ENCODE peak calls at places on chromosomes 5 and 9, in six cellular contexts. C is A549, G is IMR-90, Y is HepG2, B is K562, W is GM12878. D is an unnamed sample.

GRCh38 chr9:79362100-79363081 is 209.4 kb upstream of the TLE4 start:
- DNase-seq in C (peak), G (peak), Y (no peak), B (no peak), W (no peak), D (peak)

GRCh38 chr5:78213799-78214198 is 80.7 kb downstream of the AP3B1 start:
- DNase-seq in C (no peak), G (no peak), Y (no peak), B (no peak), W (no peak), D (no peak)

GRCh38 chr5:776862-777711 is 7.4 kb downstream of the ZDHHC11B start:
- DNase-seq in C (no peak), G (no peak), Y (no peak), B (peak), W (no peak), D (no peak)

GRCh38 chr5:171579162-171579561 is 159.7 kb downstream of the FGF18 start:
- DNase-seq in C (no peak), G (no peak), Y (no peak), B (no peak), W (no peak), D (no peak)

GRCh38 chr5:175609504-175609903 is 48.4 kb upstream of the HRH2 start:
- DNase-seq in C (no peak), G (no peak), Y (no peak), B (no peak), W (no peak), D (no peak)

GRCh38 chr5:158414780-158415179 is 555.8 kb upstream of the CLINT1 start:
- DNase-seq in C (no peak), G (peak), Y (no peak), B (no peak), W (no peak), D (no peak)

GRCh38 chr5:7801898-7802614 is 48.9 kb downstream of the CFAP90 start:
- DNase-seq in C (no peak), G (no peak), Y (no peak), B (no peak), W (no peak), D (no peak)

GRCh38 chr9:77021289-77021927 is 2.0 kb downstream of the FOXB2 start:
- DNase-seq in C (no peak), G (no peak), Y (no peak), B (no peak), W (no peak), D (no peak)

GRCh38 chr9:74556685-74557084 is 59.5 kb downstream of the RORB start:
- DNase-seq in C (no peak), G (no peak), Y (no peak), B (no peak), W (no peak), D (no peak)

GRCh38 chr5:147170603-147171002 is 64.2 kb upstream of the STK32A start:
- DNase-seq in C (no peak), G (no peak), Y (peak), B (no peak), W (no peak), D (no peak)

GRCh38 chr9:14417230-14417629 is 103.3 kb upstream of the NFIB start:
- DNase-seq in C (no peak), G (peak), Y (no peak), B (no peak), W (no peak), D (no peak)

GRCh38 chr5:171477666-171478065 is 58.2 kb downstream of the FGF18 start:
- DNase-seq in C (no peak), G (no peak), Y (no peak), B (no peak), W (no peak), D (no peak)

GRCh38 chr5:77852514-77853352 is 76.6 kb upstream of the TBCA start:
- DNase-seq in C (peak), G (peak), Y (no peak), B (no peak), W (peak), D (peak)

GRCh38 chr9:115226152-115226551 is 108.2 kb upstream of the TNC start:
- DNase-seq in C (no peak), G (no peak), Y (no peak), B (no peak), W (no peak), D (no peak)

GRCh38 chr9:115522928-115523327 is 405.0 kb upstream of the TNC start:
- DNase-seq in C (no peak), G (no peak), Y (no peak), B (no peak), W (no peak), D (no peak)

GRCh38 chr5:76046761-76047160 is 36.4 kb upstream of the SV2C start:
- DNase-seq in C (no peak), G (no peak), Y (no peak), B (no peak), W (no peak), D (no peak)

GRCh38 chr9:137436761-137437600 is 4.2 kb downstream of the ENTPD8 start:
- DNase-seq in C (no peak), G (no peak), Y (no peak), B (no peak), W (no peak), D (no peak)

GRCh38 chr5:1161108-1161831 is 40.1 kb upstream of the SLC6A19 start:
- DNase-seq in C (no peak), G (no peak), Y (peak), B (no peak), W (no peak), D (no peak)

GRCh38 chr5:58149345-58149744 is 310.5 kb downstream of the PLK2 start:
- DNase-seq in C (no peak), G (peak), Y (no peak), B (no peak), W (no peak), D (no peak)

GRCh38 chr5:131462479-131462878 is 172.6 kb downstream of the RAPGEF6 start:
- DNase-seq in C (no peak), G (no peak), Y (no peak), B (no peak), W (no peak), D (no peak)

GRCh38 chr5:33734541-33734940 is 157.2 kb downstream of the ADAMTS12 start:
- DNase-seq in C (no peak), G (peak), Y (no peak), B (no peak), W (no peak), D (no peak)

GRCh38 chr9:5767968-5768932 is 64.7 kb downstream of the ERMP1 start:
- DNase-seq in C (no peak), G (no peak), Y (no peak), B (no peak), W (peak), D (no peak)

GRCh38 chr9:2157277-2158105 is 142.3 kb downstream of the SMARCA2 start:
- DNase-seq in C (peak), G (peak), Y (no peak), B (no peak), W (no peak), D (peak)

GRCh38 chr9:70083429-70083828 is 39.8 kb downstream of the MAMDC2 start:
- DNase-seq in C (no peak), G (no peak), Y (no peak), B (no peak), W (no peak), D (no peak)

GRCh38 chr9:70081120-70081495 is 37.5 kb downstream of the MAMDC2 start:
- DNase-seq in C (no peak), G (peak), Y (no peak), B (no peak), W (no peak), D (no peak)

GRCh38 chr9:70080481-70081119 is 37.0 kb downstream of the MAMDC2 start:
- DNase-seq in C (no peak), G (peak), Y (peak), B (no peak), W (no peak), D (no peak)

GRCh38 chr9:70079364-70080103 is 35.9 kb downstream of the MAMDC2 start:
- DNase-seq in C (no peak), G (peak), Y (no peak), B (no peak), W (no peak), D (no peak)

DNA sequence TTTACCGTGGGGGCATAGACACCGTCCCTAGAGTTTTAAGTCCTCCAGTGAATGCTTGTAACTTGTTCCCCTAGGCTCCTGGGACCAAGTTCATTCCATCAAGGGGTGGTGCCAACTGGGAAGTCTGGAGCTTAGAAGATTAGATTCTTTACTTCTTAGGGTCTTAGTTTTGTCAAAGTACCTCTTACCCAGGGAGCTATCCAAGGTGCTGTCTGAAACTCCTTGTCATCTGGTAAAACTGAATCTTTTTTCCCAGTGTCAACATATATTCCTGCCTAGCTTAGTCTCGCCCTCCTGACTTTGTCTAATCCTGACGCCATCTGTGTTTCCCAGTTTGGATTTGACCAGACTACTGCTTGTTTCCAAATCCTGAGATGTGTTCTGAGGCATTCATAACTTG is 41.6 kb downstream of the MAMDC2 start:
- DNase-seq in C (no peak), G (peak), Y (no peak), B (no peak), W (no peak), D (peak)
- TF ChIP-seq BHLHE40 in C (no peak), G (no peak), Y (no peak), B (no peak), W (no peak), D (no peak)

GRCh38 chr9:89476546-89476945 is 21.4 kb downstream of the SEMA4D start:
- DNase-seq in C (no peak), G (no peak), Y (no peak), B (no peak), W (no peak), D (no peak)

GRCh38 chr9:89481161-89481915 is 16.6 kb downstream of the SEMA4D start:
- DNase-seq in C (no peak), G (no peak), Y (no peak), B (no peak), W (no peak), D (no peak)

GRCh38 chr9:89477395-89477794 is 20.5 kb downstream of the SEMA4D start:
- DNase-seq in C (no peak), G (no peak), Y (no peak), B (no peak), W (no peak), D (no peak)

GRCh38 chr9:89477811-89478583 is 19.9 kb downstream of the SEMA4D start:
- DNase-seq in C (no peak), G (peak), Y (no peak), B (no peak), W (no peak), D (no peak)

DNA sequence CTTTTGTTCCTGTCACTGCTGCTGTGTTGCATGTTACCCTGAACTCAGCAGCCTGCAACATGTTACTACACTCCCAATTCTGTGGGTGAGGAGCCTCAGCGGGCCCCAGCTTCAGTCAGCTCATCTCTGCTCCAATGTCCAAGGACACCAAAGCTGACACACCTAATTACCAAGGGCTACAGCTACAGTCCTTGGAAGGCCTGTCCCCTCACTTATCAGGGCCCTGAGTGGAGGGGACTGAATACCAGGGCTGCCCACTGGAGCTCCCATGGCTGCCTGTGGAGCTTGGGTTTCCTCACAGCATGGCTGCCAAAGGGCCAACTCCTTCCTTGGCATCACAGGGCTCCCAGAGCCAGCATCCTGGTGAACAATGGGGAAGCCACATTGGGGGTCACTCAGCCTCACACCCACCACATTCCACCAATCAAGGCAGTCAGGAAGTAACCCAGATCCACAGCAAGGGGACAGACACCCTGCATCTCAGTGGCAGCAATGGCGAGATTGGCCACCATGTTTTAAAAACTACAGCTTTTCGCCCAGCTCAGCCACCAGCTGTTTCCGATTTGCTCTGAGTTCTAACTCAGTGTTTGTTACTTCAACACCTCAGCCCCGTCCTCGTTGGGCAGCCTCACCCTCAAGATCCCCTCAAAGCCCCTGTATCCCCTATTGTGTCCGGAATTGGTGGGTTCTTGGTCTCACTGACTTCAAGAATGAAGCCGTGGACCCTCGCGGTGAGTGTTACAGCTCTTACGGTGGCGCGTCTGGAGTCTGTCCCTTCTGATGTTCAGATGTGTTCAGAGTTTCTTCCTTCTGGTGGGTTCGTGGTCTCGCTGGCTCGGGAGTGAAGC is 18.9 kb downstream of the SEMA4D start:
- DNase-seq in C (no peak), G (no peak), Y (no peak), B (no peak), W (no peak), D (no peak)
- TF ChIP-seq BHLHE40 in C (no peak), G (no peak), Y (no peak), B (no peak), W (no peak), D (no peak)

GRCh38 chr5:180012316-180012715 is 59.2 kb downstream of the RNF130 start:
- DNase-seq in C (no peak), G (no peak), Y (no peak), B (no peak), W (no peak), D (no peak)
- TF ChIP-seq BHLHE40 in C (no peak), G (no peak), Y (no peak), B (no peak), W (no peak), D (no peak)

GRCh38 chr9:126147620-126148522 is 178.8 kb upstream of the MVB12B start:
- DNase-seq in C (no peak), G (no peak), Y (no peak), B (no peak), W (no peak), D (peak)
- TF ChIP-seq BHLHE40 in C (no peak), G (no peak), Y (no peak), B (no peak), W (no peak), D (no peak)

D was measured in HEK293T.